ENCODE peak calls at places on chromosomes 4 and X, in seven cellular contexts. S is psoas muscle; I is fibroblast of the aortic adventitia; C is CD4-positive, alpha-beta T cell; Q is PC-3; O is transverse colon; Z is tibial nerve. L is an unnamed sample.

GRCh38 chr4:183522821-183523220 is 18.0 kb downstream of the ING2 start:
- DNase-seq in S (no peak), I (no peak), O (no peak), Z (no peak), Q (no peak), C (no peak), L (no peak)

GRCh38 chr4:182600093-182600492 is 317.1 kb downstream of the DCTD start:
- DNase-seq in I (no peak), Q (no peak), Z (no peak), S (no peak), O (no peak), C (no peak), L (no peak)

GRCh38 chr4:186015212-186015817 is 53.6 kb upstream of the TLR3 start:
- DNase-seq in I (no peak), O (no peak), S (no peak), Z (no peak), C (no peak), Q (peak), L (peak)

GRCh38 chr4:65069177-65069576 is 601.1 kb downstream of the EPHA5 start:
- DNase-seq in C (no peak), O (no peak), Z (no peak), S (no peak), Q (no peak), I (no peak), L (no peak)

GRCh38 chr4:101288365-101289145 is 58.8 kb downstream of the PPP3CA start:
- DNase-seq in S (no peak), O (no peak), Z (no peak), Q (no peak), C (no peak), I (no peak), L (no peak)

GRCh38 chr4:3305610-3306371 is 13.0 kb downstream of the RGS12 start:
- DNase-seq in Q (no peak), O (no peak), C (no peak), S (no peak), Z (peak), I (no peak), L (no peak)

GRCh38 chr4:102696763-102697162 is 64.0 kb downstream of the MANBA start:
- DNase-seq in C (no peak), Q (no peak), Z (no peak), O (no peak), I (peak), S (no peak), L (no peak)

GRCh38 chrX:45803383-45803921 is 602.8 kb upstream of the DIPK2B start:
- DNase-seq in Q (peak), O (no peak), C (no peak), I (peak), S (no peak), Z (no peak), L (no peak)

GRCh38 chr4:20840648-20841190 is 140.5 kb downstream of the PACRGL start:
- DNase-seq in Z (no peak), C (no peak), Q (no peak), O (no peak), S (no peak), I (no peak), L (no peak)

GRCh38 chr4:75745192-75745591 is 20.8 kb downstream of the USO1 start:
- DNase-seq in C (no peak), O (no peak), I (peak), Z (no peak), Q (no peak), S (no peak), L (no peak)

GRCh38 chr4:118589471-118590055 is 95.6 kb upstream of the METTL14 start:
- DNase-seq in O (no peak), C (no peak), I (no peak), S (no peak), Q (no peak), Z (no peak), L (no peak)

GRCh38 chr4:130029442-130029841 is 933.5 kb downstream of the C4orf33 start:
- DNase-seq in S (no peak), I (no peak), Q (no peak), O (no peak), C (no peak), Z (no peak), L (no peak)

GRCh38 chr4:100357542-100357941 is 160.3 kb downstream of the EMCN start:
- DNase-seq in I (no peak), C (no peak), Q (no peak), S (no peak), Z (no peak), O (no peak), L (no peak)

GRCh38 chr4:48222491-48222890 is 47.1 kb downstream of the TEC start:
- DNase-seq in Z (no peak), I (no peak), C (no peak), S (no peak), Q (no peak), O (no peak), L (no peak)

GRCh38 chrX:39011454-39012204 is 210.4 kb downstream of the MID1IP1 start:
- DNase-seq in I (peak), C (no peak), Q (peak), S (no peak), Z (no peak), O (peak), L (no peak)

GRCh38 chr4:10741961-10742699 is 57.6 kb upstream of the CLNK start:
- DNase-seq in Z (no peak), S (no peak), I (no peak), O (no peak), C (no peak), Q (no peak), L (no peak)

GRCh38 chrX:111270339-111270738 is at the start of gene CAPN6:
- DNase-seq in S (peak), Z (no peak), I (peak), Q (peak), O (peak), C (no peak), L (no peak)

GRCh38 chr4:184653650-184654049 is 4.1 kb downstream of the PRIMPOL start:
- DNase-seq in Z (no peak), C (no peak), O (no peak), S (no peak), I (no peak), Q (peak), L (no peak)

GRCh38 chr4:176548571-176548970 is 228.8 kb downstream of the SPCS3 start:
- DNase-seq in C (no peak), Q (peak), Z (no peak), I (peak), O (no peak), S (no peak), L (no peak)

GRCh38 chrX:152817082-152817744 is 13.3 kb downstream of the CETN2 start:
- DNase-seq in Z (no peak), I (peak), Q (peak), C (no peak), S (no peak), O (peak), L (no peak)

GRCh38 chr4:156255205-156255604 is 301.5 kb upstream of the CTSO start:
- DNase-seq in Z (no peak), I (no peak), Q (no peak), C (no peak), S (no peak), O (no peak), L (no peak)

GRCh38 chr4:121165206-121165605 is 1.1 kb upstream of the TNIP3 start:
- DNase-seq in Z (no peak), C (no peak), S (no peak), I (no peak), Q (no peak), O (no peak), L (no peak)

GRCh38 chrX:151396042-151396826 is 772 bp upstream of the VMA21 start:
- DNase-seq in S (peak), Q (peak), O (peak), Z (no peak), I (peak), C (peak), L (no peak)

GRCh38 chr4:79147251-79147650 is 178.6 kb downstream of the NAA11 start:
- DNase-seq in I (no peak), Z (no peak), O (no peak), Q (peak), C (no peak), S (no peak), L (no peak)

GRCh38 chrX:122850326-122850725 is 333.8 kb upstream of the GRIA3 start:
- DNase-seq in S (no peak), Z (no peak), Q (no peak), I (peak), C (no peak), O (no peak), L (no peak)

GRCh38 chr4:169305651-169306050 is 34.9 kb upstream of the SH3RF1 start:
- DNase-seq in Q (no peak), S (peak), C (no peak), I (no peak), O (no peak), Z (no peak), L (no peak)

GRCh38 chr4:65089666-65090065 is 580.6 kb downstream of the EPHA5 start:
- DNase-seq in C (no peak), I (peak), Z (no peak), O (no peak), Q (peak), S (no peak), L (no peak)

GRCh38 chr4:155403886-155404285 is 27.1 kb upstream of the MAP9 start:
- DNase-seq in S (no peak), C (no peak), Q (peak), I (peak), O (no peak), Z (no peak), L (no peak)

GRCh38 chr4:38753021-38753806 is 29.6 kb downstream of the TLR10 start:
- DNase-seq in S (peak), C (no peak), Q (no peak), O (peak), I (peak), Z (peak), L (peak)

GRCh38 chr4:188117631-188118030 is 8.2 kb upstream of the TRIML2 start:
- DNase-seq in Q (no peak), C (no peak), Z (no peak), S (no peak), O (no peak), I (no peak), L (no peak)

GRCh38 chr4:184854673-184855072 is 28.9 kb upstream of the ACSL1 start:
- DNase-seq in S (no peak), I (no peak), Z (no peak), C (no peak), O (peak), Q (no peak), L (peak)

GRCh38 chr4:123555500-123556273 is 159.1 kb downstream of the SPRY1 start:
- DNase-seq in O (peak), C (no peak), Q (peak), Z (peak), S (peak), I (peak), L (peak)

GRCh38 chr4:143437937-143438336 is 75.6 kb upstream of the SMARCA5 start:
- DNase-seq in O (no peak), Z (no peak), S (no peak), Q (no peak), C (no peak), I (no peak), L (no peak)

GRCh38 chr4:81470456-81471327 is 1.0 kb downstream of the RASGEF1B start:
- DNase-seq in O (peak), Q (peak), C (peak), S (no peak), I (no peak), Z (peak), L (no peak)

GRCh38 chr4:125735107-125735506 is 420.4 kb downstream of the FAT4 start:
- DNase-seq in I (peak), Z (no peak), O (no peak), Q (peak), C (no peak), S (peak), L (no peak)

GRCh38 chr4:124973716-124974115 is 261.2 kb upstream of the ANKRD50 start:
- DNase-seq in S (no peak), I (no peak), O (no peak), Z (no peak), C (no peak), Q (no peak), L (no peak)

GRCh38 chrX:9184231-9184630 is 150.3 kb upstream of the FAM9B start:
- DNase-seq in S (no peak), Q (peak), O (no peak), I (no peak), Z (no peak), C (no peak), L (no peak)

GRCh38 chr4:40507977-40508376 is 121.7 kb downstream of the RBM47 start:
- DNase-seq in C (no peak), I (no peak), S (no peak), Q (no peak), Z (no peak), O (peak), L (no peak)
- TF ChIP-seq CTCF in C (no peak), I (no peak), S (no peak), Q (peak), Z (no peak), O (peak), L (no peak)

DNA sequence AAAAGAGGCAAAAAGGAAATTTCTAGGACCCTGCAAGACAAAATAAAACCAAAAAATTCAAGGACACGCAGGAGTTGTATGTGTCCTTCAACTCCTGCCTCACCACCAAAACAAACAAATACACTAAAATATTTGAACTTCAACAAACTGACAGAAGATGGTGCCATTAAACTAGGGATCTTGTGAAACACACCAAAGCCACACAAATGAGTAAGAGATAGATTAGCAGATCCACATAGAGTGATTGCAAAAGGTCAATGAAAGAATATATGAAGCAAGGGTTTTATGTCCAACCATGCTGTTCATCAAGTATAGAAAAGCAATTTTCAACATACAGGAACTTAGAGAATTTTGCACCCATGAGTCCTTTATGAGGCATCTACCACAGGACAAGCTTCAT is 40.1 kb upstream of the SCML1 start:
- DNase-seq in I (peak), Z (no peak), Q (peak), S (no peak), O (no peak), C (no peak), L (no peak)
- TF ChIP-seq CTCF in I (no peak), Z (no peak), Q (peak), S (no peak), O (no peak), C (no peak), L (peak)

GRCh38 chrX:142084611-142085010 is 120.5 kb downstream of the MAGEC2 start:
- DNase-seq in O (no peak), C (no peak), Q (no peak), I (no peak), Z (no peak), S (no peak), L (no peak)

DNA sequence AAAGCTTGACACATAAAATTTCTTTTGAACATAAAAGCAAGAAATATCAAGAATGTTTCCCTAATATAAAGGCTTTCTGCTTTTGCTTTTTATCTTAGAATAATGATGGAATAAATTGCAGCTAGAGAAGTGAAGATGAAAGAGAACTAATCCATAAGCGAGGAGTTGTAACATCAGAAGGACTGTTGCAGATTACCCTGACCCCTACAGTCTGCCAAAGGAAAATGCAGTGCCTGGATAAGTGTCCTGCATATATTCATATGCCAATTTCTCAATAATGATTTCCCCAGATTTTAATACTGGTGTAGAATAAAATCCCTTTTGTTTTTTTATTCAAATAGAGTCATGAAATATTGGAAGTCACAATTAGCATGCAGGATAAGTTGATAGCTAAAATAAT is 115.9 kb downstream of the MAGEC2 start:
- DNase-seq in S (no peak), I (peak), O (no peak), Z (no peak), C (no peak), Q (peak), L (no peak)
- TF ChIP-seq CTCF in S (no peak), I (peak), O (no peak), Z (peak), C (no peak), Q (peak), L (peak)

GRCh38 chrX:49165901-49166881 is 3.6 kb downstream of the MAGIX start:
- DNase-seq in Z (peak), I (peak), Q (no peak), O (peak), S (peak), C (peak), L (no peak)
- TF ChIP-seq CTCF in Z (peak), I (no peak), Q (no peak), O (peak), S (peak), C (peak), L (peak)

GRCh38 chr4:114386637-114387233 is 211.9 kb upstream of the UGT8 start:
- DNase-seq in Q (peak), S (no peak), O (no peak), Z (no peak), I (peak), C (no peak), L (no peak)

GRCh38 chr4:114383055-114383454 is 215.6 kb upstream of the UGT8 start:
- DNase-seq in O (no peak), I (no peak), S (no peak), Q (no peak), Z (no peak), C (no peak), L (no peak)

GRCh38 chr4:114383721-114384120 is 214.9 kb upstream of the UGT8 start:
- DNase-seq in I (peak), S (no peak), C (no peak), Z (no peak), O (no peak), Q (peak), L (no peak)

GRCh38 chr4:114385195-114385985 is 213.2 kb upstream of the UGT8 start:
- DNase-seq in Z (no peak), O (no peak), I (no peak), S (no peak), C (no peak), Q (no peak), L (no peak)

GRCh38 chr4:114384629-114385028 is 214.0 kb upstream of the UGT8 start:
- DNase-seq in O (no peak), C (no peak), S (no peak), I (peak), Q (peak), Z (no peak), L (no peak)
- TF ChIP-seq CTCF in O (peak), C (no peak), S (peak), I (peak), Q (peak), Z (peak), L (peak)

DNA sequence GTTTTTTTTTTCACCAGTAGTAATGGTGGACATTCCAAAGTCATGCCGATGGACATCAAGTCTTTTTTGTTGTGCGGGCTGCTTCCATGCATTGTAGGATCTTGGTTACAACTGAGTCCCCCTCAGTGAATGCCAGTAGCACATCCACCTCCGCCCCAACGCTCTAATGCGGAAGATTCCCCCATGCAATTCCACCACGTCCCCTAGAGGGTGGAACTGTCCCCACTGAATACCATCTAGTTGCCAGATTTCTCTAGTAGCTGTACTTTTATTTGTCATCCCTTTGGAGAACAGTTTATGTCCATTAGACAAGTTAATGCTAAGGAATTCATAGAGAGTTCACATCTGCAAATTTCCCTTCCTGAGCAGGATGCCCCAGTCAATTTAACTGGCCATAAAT is 6.7 kb downstream of the SHISA3 start:
- DNase-seq in S (no peak), Q (peak), O (no peak), Z (no peak), C (no peak), I (no peak), L (no peak)
- TF ChIP-seq CTCF in S (no peak), Q (peak), O (no peak), Z (no peak), C (no peak), I (peak), L (no peak)

GRCh38 chr4:16450031-16450430 is 223.8 kb upstream of the TAPT1 start:
- DNase-seq in I (no peak), Q (no peak), O (no peak), S (no peak), C (no peak), Z (no peak), L (no peak)

GRCh38 chr4:16449381-16449780 is 223.1 kb upstream of the TAPT1 start:
- DNase-seq in C (no peak), Q (no peak), I (no peak), Z (no peak), O (no peak), S (no peak), L (no peak)

GRCh38 chr4:16448240-16448639 is 222.0 kb upstream of the TAPT1 start:
- DNase-seq in O (no peak), Q (no peak), S (no peak), I (no peak), Z (no peak), C (no peak), L (no peak)

GRCh38 chr4:16450724-16451123 is 224.5 kb upstream of the TAPT1 start:
- DNase-seq in S (no peak), O (no peak), I (peak), C (no peak), Q (no peak), Z (no peak), L (no peak)
- TF ChIP-seq CTCF in S (peak), O (no peak), I (peak), C (no peak), Q (no peak), Z (no peak), L (peak)

DNA sequence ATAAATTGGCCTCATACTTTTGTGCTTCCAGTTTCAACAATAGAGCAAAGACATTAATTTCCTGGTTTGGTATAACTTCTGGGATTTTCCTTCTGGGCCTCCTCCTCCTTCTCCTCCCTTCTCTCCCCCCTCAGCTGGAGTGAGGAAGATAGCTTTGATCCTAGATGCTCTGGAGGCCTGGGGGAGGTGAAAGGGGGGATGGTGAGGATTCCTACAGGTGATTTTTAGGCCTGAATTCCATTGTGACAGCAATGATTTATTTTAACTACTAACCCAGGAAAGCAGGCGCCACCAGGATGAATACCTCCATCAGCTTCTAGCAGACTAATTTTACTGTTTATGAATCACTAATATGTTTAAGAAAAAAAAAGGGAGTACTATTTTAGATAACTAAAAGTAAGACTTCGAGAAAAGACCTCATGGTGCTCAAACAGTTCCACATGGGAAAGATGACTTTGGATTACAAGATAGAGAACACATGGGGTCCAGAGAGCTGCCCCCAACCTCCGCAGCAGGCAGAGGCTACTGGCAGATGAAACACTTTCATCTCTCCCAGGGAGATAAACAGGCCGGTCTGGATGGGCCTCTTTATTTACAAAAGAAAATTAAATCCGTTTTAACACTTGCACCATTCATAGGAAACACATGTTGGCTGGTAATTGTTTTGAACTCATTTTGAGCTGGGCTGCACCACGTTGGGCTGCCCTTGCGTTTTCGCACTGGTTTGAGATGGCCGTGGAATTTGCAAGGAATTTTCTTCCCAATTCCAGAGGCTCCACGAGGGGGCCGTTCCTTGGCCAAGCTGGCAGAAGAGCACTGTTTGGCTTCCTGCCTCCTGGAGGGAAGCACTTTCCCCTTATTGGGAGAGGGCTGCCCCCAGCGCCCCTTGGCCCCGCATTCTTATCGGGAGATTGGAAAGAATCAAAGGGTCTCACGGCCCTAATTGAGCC is 125.1 kb upstream of the STX18 start:
- DNase-seq in C (no peak), S (no peak), Z (no peak), I (peak), Q (no peak), O (no peak), L (no peak)
- TF ChIP-seq CTCF in C (no peak), S (no peak), Z (no peak), I (no peak), Q (no peak), O (no peak), L (no peak)

L was measured in osteocyte.